ENCODE peak calls at places on chromosomes 2 and 18, in nine cellular contexts. A is heart left ventricle; S is activated T-cell treated with anti-CD3 and anti-CD28 coated beads, Interleukin-2, amount 50 U/mL, for 4 hours; X is omental fat pad; E is activated CD8-positive, alpha-beta T cell treated with anti-CD3 and anti-CD28 coated beads, Interleukin-2, amount 10 ng/mL, durations not matched to agents 7 days and 5 days; D is lower lobe of right lung; V is HepG2; P is HCT116; J is pancreas. W is an unnamed sample.

GRCh38 chr18:51448949-51449348 is 251.5 kb upstream of the MEX3C start:
- ATAC-seq in X (no peak), J (no peak), A (peak), P (no peak), D (no peak), V (no peak), S (no peak), E (no peak), W (no peak)

GRCh38 chr2:65076345-65076710 is 20.1 kb downstream of the CEP68 start:
- ATAC-seq in J (peak), S (no peak), V (peak), E (no peak), X (peak), D (no peak), P (no peak), A (no peak), W (no peak)

GRCh38 chr2:169080250-169081035 is 11.1 kb downstream of the DHRS9 start:
- ATAC-seq in S (no peak), D (peak), X (peak), P (no peak), V (no peak), A (no peak), J (peak), E (no peak), W (no peak)

GRCh38 chr2:188524519-188525113 is 232.9 kb downstream of the GULP1 start:
- ATAC-seq in E (no peak), S (no peak), V (peak), P (no peak), D (no peak), J (peak), A (peak), X (no peak), W (no peak)

GRCh38 chr2:128178650-128179460 is 87.9 kb downstream of the UGGT1 start:
- ATAC-seq in J (peak), P (peak), X (no peak), D (peak), A (peak), S (peak), E (peak), V (peak), W (peak)

GRCh38 chr18:58755304-58756010 is 84.2 kb downstream of the MALT1 start:
- ATAC-seq in P (peak), V (peak), A (peak), E (peak), D (peak), J (no peak), X (no peak), S (peak), W (peak)

GRCh38 chr2:200369886-200370285 is 63.4 kb downstream of the SPATS2L start:
- ATAC-seq in S (no peak), V (no peak), A (no peak), J (peak), X (no peak), D (peak), P (no peak), E (no peak), W (no peak)

GRCh38 chr18:44945847-44946490 is 265.3 kb downstream of the SETBP1 start:
- ATAC-seq in X (no peak), E (no peak), A (no peak), J (no peak), D (no peak), V (no peak), P (no peak), S (no peak), W (no peak)

GRCh38 chr2:240630771-240631560 is 5.7 kb downstream of the GPR35 start:
- ATAC-seq in P (no peak), V (no peak), E (no peak), J (no peak), S (no peak), X (no peak), D (no peak), A (no peak), W (no peak)

GRCh38 chr2:45882707-45883106 is 231.2 kb downstream of the PRKCE start:
- ATAC-seq in A (peak), P (no peak), S (no peak), D (no peak), J (no peak), X (no peak), E (no peak), V (no peak), W (no peak)

GRCh38 chr2:181196401-181196800 is 216.0 kb downstream of the UBE2E3 start:
- ATAC-seq in P (no peak), S (no peak), X (no peak), A (no peak), J (no peak), D (no peak), V (no peak), E (no peak), W (peak)

GRCh38 chr2:23606968-23607367 is 222.0 kb downstream of the KLHL29 start:
- ATAC-seq in X (no peak), V (no peak), E (no peak), D (peak), A (no peak), J (no peak), S (no peak), P (no peak), W (peak)

GRCh38 chr2:191051825-191052778 is 38.1 kb upstream of the STAT1 start:
- ATAC-seq in D (peak), V (peak), X (peak), J (peak), S (peak), P (peak), E (peak), A (no peak), W (peak)

GRCh38 chr2:10426726-10427567 is 21.2 kb downstream of the ODC1 start:
- ATAC-seq in D (no peak), V (no peak), E (no peak), X (no peak), A (no peak), S (no peak), J (no peak), P (no peak), W (no peak)

GRCh38 chr2:111884592-111884964 is 585 bp upstream of the ANAPC1 start:
- ATAC-seq in E (peak), V (peak), X (no peak), D (no peak), J (peak), A (peak), P (peak), S (peak), W (peak)

GRCh38 chr2:121340926-121341325 is 55.9 kb upstream of the TFCP2L1 start:
- ATAC-seq in D (no peak), A (no peak), S (no peak), P (no peak), X (no peak), E (no peak), J (no peak), V (no peak), W (no peak)

GRCh38 chr2:109197491-109198480 is 68.8 kb downstream of the SH3RF3 start:
- ATAC-seq in E (no peak), J (no peak), D (no peak), S (no peak), A (no peak), V (no peak), X (no peak), P (no peak), W (no peak)

GRCh38 chr18:9364242-9364641 is 29.7 kb downstream of the TWSG1 start:
- ATAC-seq in E (no peak), J (no peak), X (no peak), P (peak), S (no peak), D (no peak), A (no peak), V (no peak), W (no peak)

GRCh38 chr18:23810396-23810795 is 121.1 kb downstream of the LAMA3 start:
- ATAC-seq in D (no peak), V (no peak), E (peak), P (no peak), S (peak), J (no peak), X (no peak), A (no peak), W (peak)

GRCh38 chr2:38485734-38486133 is 108.7 kb upstream of the ATL2 start:
- ATAC-seq in E (no peak), A (no peak), J (peak), V (peak), D (peak), S (no peak), P (no peak), X (no peak), W (no peak)

GRCh38 chr2:85462337-85462736 is 43.8 kb downstream of the SH2D6 start:
- ATAC-seq in A (no peak), J (no peak), X (no peak), S (no peak), P (no peak), E (no peak), D (no peak), V (no peak), W (no peak)

GRCh38 chr2:118291481-118291880 is 203.2 kb downstream of the INSIG2 start:
- ATAC-seq in S (no peak), P (peak), X (no peak), D (no peak), A (no peak), V (no peak), E (no peak), J (no peak), W (no peak)

GRCh38 chr18:61187971-61188370 is 145.3 kb upstream of the CDH20 start:
- ATAC-seq in A (no peak), E (no peak), J (no peak), V (no peak), D (no peak), X (no peak), P (no peak), S (no peak), W (no peak)

GRCh38 chr2:39015424-39015823 is 105.4 kb downstream of the SOS1 start:
- ATAC-seq in E (no peak), S (no peak), A (no peak), D (no peak), P (no peak), V (no peak), X (no peak), J (no peak), W (no peak)

W was measured in activated T-helper 17 cell treated with anti-CD3 and anti-CD28 coated beads, Interleukin-2, amount 50 U/mL, for 72 hours.